ENCODE peak calls at places on chromosomes 16 and 17, in nine cellular contexts. R, V, D, W, Q, J, F, H and O are unnamed samples.

GRCh38 chr16:502179-502943 is 25.2 kb upstream of the CAPN15 start:
- DNase-seq in R (peak; percentile 88), V (peak; percentile 87), D (no peak), W (no peak), Q (no peak), J (peak; percentile 86), F (no peak), H (no peak), O (no peak)

GRCh38 chr17:41413353-41413752 is 11.0 kb downstream of the KRT37 start:
- DNase-seq in R (no peak), V (no peak), D (peak; percentile 76), W (no peak), Q (no peak), J (no peak), F (no peak), H (no peak), O (peak; percentile 0)

GRCh38 chr16:55832788-55833583 is at the start of gene CES1:
- DNase-seq in R (peak; percentile 97), V (peak; percentile 68), D (peak; percentile 67), W (peak; percentile 89), Q (peak; percentile 2), J (no peak), F (peak; percentile 94), H (peak; percentile 17), O (peak; percentile 87)

GRCh38 chr16:89827383-89828198 is 684 bp upstream of the SPIRE2 start:
- DNase-seq in R (peak; percentile 90), V (peak; percentile 69), D (peak; percentile 77), W (peak; percentile 46), Q (peak; percentile 54), J (peak; percentile 65), F (no peak), H (peak; percentile 60), O (peak; percentile 40)

GRCh38 chr16:51630051-51630450 is 479.0 kb upstream of the SALL1 start:
- DNase-seq in R (no peak), V (no peak), D (peak; percentile 66), W (no peak), Q (no peak), J (no peak), F (no peak), H (no peak), O (no peak)

GRCh38 chr16:85394511-85395206 is 218.5 kb upstream of the GSE1 start:
- DNase-seq in R (peak; percentile 26), V (peak; percentile 19), D (no peak), W (peak; percentile 10), Q (no peak), J (peak; percentile 31), F (peak; percentile 48), H (no peak), O (no peak)

GRCh38 chr17:20975566-20975965 is 67.2 kb downstream of the USP22 start:
- DNase-seq in R (no peak), V (no peak), D (no peak), W (no peak), Q (no peak), J (no peak), F (no peak), H (no peak), O (no peak)

GRCh38 chr16:25126820-25127232 is 15.3 kb downstream of the LCMT1 start:
- DNase-seq in R (no peak), V (peak; percentile 78), D (no peak), W (no peak), Q (peak; percentile 51), J (peak; percentile 66), F (no peak), H (peak; percentile 79), O (peak; percentile 58)

GRCh38 chr17:49278076-49278475 is 47.5 kb upstream of the PHOSPHO1 start:
- DNase-seq in R (peak; percentile 19), V (no peak), D (no peak), W (no peak), Q (no peak), J (peak; percentile 10), F (peak; percentile 35), H (no peak), O (no peak)

GRCh38 chr16:56787185-56787584 is 57.3 kb downstream of the NUP93 start:
- DNase-seq in R (no peak), V (no peak), D (peak; percentile 45), W (no peak), Q (peak; percentile 17), J (no peak), F (no peak), H (no peak), O (no peak)

GRCh38 chr17:65783845-65784334 is 222.4 kb upstream of the AXIN2 start:
- DNase-seq in R (no peak), V (peak; percentile 68), D (no peak), W (no peak), Q (no peak), J (no peak), F (no peak), H (peak; percentile 92), O (peak; percentile 7)

GRCh38 chr17:12983986-12984932 is 33.6 kb downstream of the ELAC2 start:
- DNase-seq in R (peak; percentile 90), V (peak; percentile 46), D (no peak), W (peak; percentile 61), Q (no peak), J (peak; percentile 58), F (no peak), H (peak; percentile 97), O (no peak)

GRCh38 chr16:49280022-49280741 is 1.5 kb downstream of the CBLN1 start:
- DNase-seq in R (no peak), V (no peak), D (peak; percentile 89), W (no peak), Q (peak; percentile 84), J (no peak), F (no peak), H (no peak), O (peak; percentile 21)
- H3K4me3 ChIP-seq in R (no peak overlapping the region), V (no peak overlapping the region), D (peak overlapping the region; percentile 70), W (peak overlapping the region; percentile 67), Q (no peak overlapping the region), J (no peak overlapping the region), F (no peak overlapping the region), H (no peak overlapping the region), O (no peak overlapping the region)

DNA sequence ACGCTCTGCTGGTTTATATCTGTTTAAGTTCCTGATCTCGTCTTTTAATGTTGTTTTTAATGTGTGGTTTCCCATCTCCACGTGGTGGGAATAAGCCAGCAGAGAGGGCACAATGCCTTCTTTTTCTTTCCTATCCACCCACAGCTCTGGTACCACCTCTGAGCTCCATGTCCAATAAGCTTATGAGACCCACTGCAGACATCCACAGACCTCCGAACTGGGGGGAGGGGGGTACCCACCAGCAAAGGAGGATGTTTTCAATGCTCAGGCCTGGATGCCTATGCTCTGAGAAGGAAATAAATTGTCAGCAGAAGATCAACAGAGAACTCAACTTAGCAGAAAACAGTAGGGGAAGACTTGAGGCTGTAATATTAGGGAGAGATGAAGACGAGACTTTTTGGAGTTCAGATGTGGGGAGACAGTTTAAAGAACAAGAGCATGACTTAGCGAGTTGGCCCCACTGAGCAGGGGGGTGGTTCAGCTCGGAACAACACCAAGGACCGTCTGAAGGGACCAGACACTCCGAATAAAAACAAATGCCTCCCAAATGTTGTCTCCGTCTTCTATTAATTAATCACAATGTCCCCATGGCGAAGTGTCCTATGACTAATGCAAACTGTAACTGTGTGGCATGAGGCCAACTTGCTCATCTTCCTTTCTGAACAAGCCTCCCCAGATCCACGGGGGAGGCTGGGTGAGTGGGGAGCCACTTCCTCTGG is 62.7 kb downstream of the GAS7 start:
- DNase-seq in R (no peak), V (peak; percentile 60), D (no peak), W (no peak), Q (no peak), J (peak; percentile 64), F (no peak), H (peak; percentile 34), O (peak; percentile 69)
- TF ChIP-seq CTCF in R (no peak), V (no peak), D (no peak), W (no peak), Q (no peak), J (no peak), F (no peak), H (no peak), O (no peak)

GRCh38 chr16:72049110-72049509 is 5.2 kb upstream of the HP start:
- DNase-seq in R (no peak), V (no peak), D (no peak), W (no peak), Q (no peak), J (no peak), F (no peak), H (no peak), O (no peak)

GRCh38 chr16:72050769-72051464 is 3.4 kb upstream of the HP start:
- DNase-seq in R (peak; percentile 69), V (no peak), D (no peak), W (no peak), Q (no peak), J (no peak), F (no peak), H (no peak), O (no peak)

GRCh38 chr16:72055911-72056310 is 1.6 kb downstream of the HP start:
- DNase-seq in R (no peak), V (no peak), D (no peak), W (no peak), Q (no peak), J (no peak), F (no peak), H (no peak), O (no peak)

GRCh38 chr16:72051818-72052217 is 2.5 kb upstream of the HP start:
- DNase-seq in R (no peak), V (no peak), D (no peak), W (no peak), Q (no peak), J (no peak), F (no peak), H (no peak), O (no peak)
- H3K4me1 ChIP-seq in R (peaks cover 6% of the 10 kb centered on the region), V (no peaks in the 10 kb centered on the region), D (no peaks in the 10 kb centered on the region), W (no peaks in the 10 kb centered on the region), Q (no peaks in the 10 kb centered on the region), J (no peaks in the 10 kb centered on the region), F (peaks cover 11% of the 10 kb centered on the region), H (no peaks in the 10 kb centered on the region), O (no peaks in the 10 kb centered on the region)

DNA sequence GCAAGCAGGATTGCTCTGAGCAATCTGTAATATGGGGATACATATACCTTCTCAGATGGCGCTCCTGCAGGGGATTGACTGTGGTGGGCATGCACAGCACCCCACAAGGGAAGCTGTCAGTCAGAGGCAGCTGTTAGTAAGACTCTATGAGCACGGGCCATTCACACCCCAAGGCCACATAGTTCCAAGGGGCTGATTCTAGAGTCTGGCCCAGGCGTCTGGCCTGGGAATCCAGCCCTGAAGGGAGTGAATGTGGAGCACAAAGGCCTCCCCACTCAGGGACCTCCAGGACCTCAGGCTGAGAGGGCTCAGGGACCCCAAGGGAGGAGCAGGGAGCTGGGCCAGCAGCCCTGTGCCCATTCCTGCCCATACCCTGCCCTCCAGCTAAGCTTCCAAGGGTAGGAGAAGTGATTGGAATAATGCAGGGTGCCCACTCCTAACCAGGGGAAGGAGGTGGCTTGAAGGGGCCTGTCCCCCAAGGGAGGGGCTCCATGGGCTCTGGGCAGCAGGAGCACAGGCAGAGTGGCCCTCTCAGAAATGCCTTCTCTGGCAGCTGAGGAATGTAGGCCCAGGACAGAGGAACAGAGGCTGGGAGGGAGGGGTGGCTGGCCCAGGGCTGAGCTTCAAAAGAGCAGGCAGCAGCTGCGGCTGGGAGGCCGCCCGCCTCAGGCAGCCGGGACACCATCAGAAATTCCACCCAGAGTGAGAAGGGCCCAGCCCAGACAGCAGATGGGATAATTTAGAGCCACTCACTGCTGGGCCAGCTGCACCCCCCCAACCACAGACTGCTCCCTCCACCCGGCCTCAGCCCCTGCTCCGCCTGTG is 48.9 kb upstream of the MRPS23 start:
- DNase-seq in R (no peak), V (no peak), D (peak; percentile 86), W (peak; percentile 85), Q (peak; percentile 93), J (no peak), F (peak; percentile 86), H (peak; percentile 71), O (no peak)
- H3K4me3 ChIP-seq in R (no peak overlapping the region), V (no peak overlapping the region), D (no peak overlapping the region), W (peak overlapping the region; percentile 11), Q (no peak overlapping the region), J (no peak overlapping the region), F (no peak overlapping the region), H (no peak overlapping the region), O (no peak overlapping the region)